ENCODE peak calls at places on chromosomes 12 and 14, in five cellular contexts. C, F, U, Y and K are unnamed samples.

GRCh38 chr12:9588749-9589148 is 19.0 kb downstream of the KLRB1 start:
- DNase-seq in C (no peak), U (no peak), F (no peak), Y (no peak), K (no peak)

GRCh38 chr14:35158491-35158890 is 36.1 kb downstream of the PRORP start:
- DNase-seq in U (no peak), F (no peak), C (no peak), Y (no peak), K (no peak)

GRCh38 chr12:107352347-107353081 is 259.2 kb upstream of the CRY1 start:
- DNase-seq in F (no peak), U (no peak), C (no peak), Y (no peak), K (no peak)

GRCh38 chr14:74380845-74381244 is 32.6 kb downstream of the VRTN start:
- DNase-seq in C (no peak), U (no peak), Y (no peak), F (no peak), K (no peak)

GRCh38 chr12:120961604-120962486 is 16.5 kb upstream of the HNF1A start:
- DNase-seq in C (no peak), F (peak; percentile 31), U (no peak), Y (peak; percentile 26), K (no peak)

GRCh38 chr12:42716521-42716920 is 127.0 kb upstream of the PRICKLE1 start:
- DNase-seq in Y (no peak), U (peak; percentile 61), C (peak; percentile 79), F (no peak), K (no peak)

GRCh38 chr12:46752396-46752795 is 73.4 kb downstream of the SLC38A4 start:
- DNase-seq in C (no peak), U (no peak), F (no peak), Y (no peak), K (no peak)

GRCh38 chr12:585062-586061 is 77.9 kb downstream of the NINJ2 start:
- DNase-seq in U (no peak), C (no peak), Y (no peak), F (no peak), K (no peak)

GRCh38 chr12:65612440-65612839 is 211.8 kb upstream of the HMGA2 start:
- DNase-seq in Y (no peak), C (no peak), F (no peak), U (peak; percentile 33), K (no peak)

GRCh38 chr12:19382111-19382526 is 57.2 kb upstream of the AEBP2 start:
- DNase-seq in C (peak; percentile 82), Y (no peak), F (peak; percentile 16), U (peak; percentile 84), K (no peak)

GRCh38 chr12:124872068-124872719 is 8.5 kb upstream of the SCARB1 start:
- DNase-seq in C (no peak), F (peak; percentile 21), U (no peak), Y (no peak), K (no peak)

GRCh38 chr14:33505295-33505962 is 445.4 kb downstream of the EGLN3 start:
- DNase-seq in U (no peak), Y (no peak), C (no peak), F (no peak), K (no peak)

GRCh38 chr14:24339284-24340151 is at the start of gene RIPK3:
- DNase-seq in C (peak; percentile 42), Y (no peak), F (peak; percentile 60), U (no peak), K (no peak)

GRCh38 chr12:47236109-47236714 is 156.5 kb upstream of the AMIGO2 start:
- DNase-seq in U (peak; percentile 91), Y (no peak), F (no peak), C (peak; percentile 89), K (no peak)

GRCh38 chr14:104689620-104690265 is 325 bp downstream of the INF2 start:
- DNase-seq in F (no peak), Y (no peak), C (peak; percentile 66), U (no peak), K (no peak)

GRCh38 chr14:79493081-79493652 is 718.1 kb downstream of the DIO2 start:
- DNase-seq in F (peak; percentile 66), U (no peak), C (no peak), Y (no peak), K (no peak)

GRCh38 chr12:20369164-20370000 is 1.0 kb downstream of the PDE3A start:
- DNase-seq in Y (peak; percentile 44), F (peak; percentile 77), C (peak; percentile 65), U (peak; percentile 91), K (no peak)

GRCh38 chr12:24118675-24119074 is 169.2 kb upstream of the SOX5 start:
- DNase-seq in Y (no peak), C (no peak), F (no peak), U (peak; percentile 16), K (no peak)

GRCh38 chr12:31250179-31250578 is 75.8 kb downstream of the SINHCAF start:
- DNase-seq in F (no peak), Y (no peak), C (no peak), U (no peak), K (no peak)

GRCh38 chr12:14558377-14559051 is 9.2 kb downstream of the PLBD1 start:
- DNase-seq in C (no peak), F (no peak), U (no peak), Y (no peak), K (no peak)

GRCh38 chr12:49869816-49870500 is 27.1 kb upstream of the BCDIN3D start:
- DNase-seq in C (no peak), U (no peak), F (no peak), Y (no peak), K (peak; percentile 56)

GRCh38 chr12:38588618-38589309 is 272.2 kb downstream of the ALG10B start:
- DNase-seq in U (peak; percentile 12), Y (no peak), C (no peak), F (no peak), K (no peak)

GRCh38 chr12:46480282-46480681 is 107.7 kb upstream of the SLC38A2 start:
- DNase-seq in F (no peak), U (no peak), Y (no peak), C (peak; percentile 26), K (no peak)

GRCh38 chr14:20836668-20837338 is 34.2 kb upstream of the RNASE1 start:
- DNase-seq in Y (no peak), C (peak; percentile 65), U (peak; percentile 70), F (peak; percentile 65), K (no peak)

GRCh38 chr12:55068416-55069010 is 48.7 kb downstream of the NEUROD4 start:
- DNase-seq in C (peak; percentile 70), Y (no peak), F (peak; percentile 92), U (peak; percentile 73), K (no peak)

GRCh38 chr12:26555139-26555538 is 277.9 kb downstream of the ITPR2 start:
- DNase-seq in F (no peak), U (peak; percentile 11), Y (no peak), C (peak; percentile 3), K (no peak)

GRCh38 chr12:59375633-59376032 is 220.2 kb upstream of the SLC16A7 start:
- DNase-seq in C (no peak), F (no peak), U (peak; percentile 5), Y (no peak), K (no peak)

GRCh38 chr12:65779091-65779642 is 45.1 kb upstream of the HMGA2 start:
- DNase-seq in Y (no peak), C (peak; percentile 29), F (peak; percentile 27), U (peak; percentile 71), K (no peak)

GRCh38 chr14:36515105-36515593 is 4.9 kb downstream of the NKX2-1 start:
- DNase-seq in F (no peak), Y (no peak), U (no peak), C (no peak), K (no peak)

GRCh38 chr14:68694516-68695235 is 98.2 kb downstream of the ZFP36L1 start:
- DNase-seq in F (no peak), Y (no peak), C (peak; percentile 63), U (peak; percentile 89), K (no peak)

GRCh38 chr14:73059326-73059725 is 992 bp downstream of the RBM25 start:
- DNase-seq in U (peak; percentile 53), F (no peak), C (peak; percentile 66), Y (no peak), K (no peak)

GRCh38 chr12:24838531-24838950 is 110.4 kb downstream of the BCAT1 start:
- DNase-seq in U (peak; percentile 98), Y (peak; percentile 31), C (peak; percentile 88), F (no peak), K (no peak)

GRCh38 chr12:131641315-131641714 is 69.6 kb upstream of the SFSWAP start:
- DNase-seq in U (no peak), C (no peak), F (no peak), Y (no peak), K (no peak)

GRCh38 chr12:2335109-2335508 is 282.3 kb downstream of the CACNA1C start:
- DNase-seq in C (no peak), U (no peak), Y (no peak), F (no peak), K (no peak)

GRCh38 chr12:94145231-94145979 is 3.0 kb upstream of the PLXNC1 start:
- DNase-seq in C (peak; percentile 70), F (peak; percentile 21), Y (no peak), U (peak; percentile 77), K (no peak)

GRCh38 chr12:64431791-64432190 is 20.1 kb upstream of the TBK1 start:
- DNase-seq in F (no peak), Y (no peak), C (no peak), U (peak; percentile 14), K (no peak)
- H3K36me3 ChIP-seq in F (peaks cover 36% of the 10 kb centered on the region), Y (no peaks in the 10 kb centered on the region), C (peaks cover 96% of the 10 kb centered on the region), U (peaks cover 91% of the 10 kb centered on the region), K (peaks cover 94% of the 10 kb centered on the region)

DNA sequence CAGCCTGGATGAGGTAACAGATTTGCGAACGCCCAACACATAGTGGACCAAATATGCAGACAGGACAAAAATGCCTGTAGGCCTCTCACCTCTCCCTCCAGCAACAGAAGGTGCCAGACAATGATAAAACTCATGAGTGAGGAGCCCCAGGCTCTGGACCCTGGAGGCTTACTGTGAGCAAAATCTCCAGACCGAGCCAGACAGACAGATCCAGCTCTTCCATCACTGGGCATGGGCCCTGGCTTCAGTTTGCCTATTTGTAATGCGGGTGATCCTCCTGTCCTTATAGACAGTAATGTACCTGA is 42.3 kb downstream of the IRF2BPL start:
- DNase-seq in Y (no peak), C (no peak), U (no peak), F (no peak), K (no peak)
- H3K36me3 ChIP-seq in Y (no peaks in the 10 kb centered on the region), C (no peaks in the 10 kb centered on the region), U (no peaks in the 10 kb centered on the region), F (no peaks in the 10 kb centered on the region), K (no peaks in the 10 kb centered on the region)

DNA sequence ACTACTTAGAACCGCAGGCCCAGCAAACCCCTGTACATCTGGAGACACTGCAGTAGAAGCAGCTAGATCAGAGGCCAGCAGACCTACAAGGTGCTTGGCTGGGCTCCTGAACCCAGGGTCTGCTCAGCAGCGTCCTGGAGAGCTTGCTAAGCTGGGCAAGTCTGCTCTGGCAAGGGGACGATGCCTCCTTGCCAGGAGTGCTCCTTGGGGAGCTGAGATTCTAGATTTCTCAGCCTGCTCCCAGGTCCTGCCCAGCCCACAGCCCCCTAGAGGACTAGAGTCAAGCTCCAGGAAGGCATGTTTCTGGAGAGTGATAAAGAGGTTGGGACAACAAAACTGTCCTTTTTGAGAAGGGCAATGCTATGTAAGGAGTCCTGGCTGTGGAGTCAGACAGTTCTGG is 60.3 kb downstream of the HSPB8 start:
- DNase-seq in U (no peak), C (no peak), Y (no peak), F (no peak), K (no peak)
- H3K36me3 ChIP-seq in U (no peaks in the 10 kb centered on the region), C (no peaks in the 10 kb centered on the region), Y (no peaks in the 10 kb centered on the region), F (no peaks in the 10 kb centered on the region), K (no peaks in the 10 kb centered on the region)

DNA sequence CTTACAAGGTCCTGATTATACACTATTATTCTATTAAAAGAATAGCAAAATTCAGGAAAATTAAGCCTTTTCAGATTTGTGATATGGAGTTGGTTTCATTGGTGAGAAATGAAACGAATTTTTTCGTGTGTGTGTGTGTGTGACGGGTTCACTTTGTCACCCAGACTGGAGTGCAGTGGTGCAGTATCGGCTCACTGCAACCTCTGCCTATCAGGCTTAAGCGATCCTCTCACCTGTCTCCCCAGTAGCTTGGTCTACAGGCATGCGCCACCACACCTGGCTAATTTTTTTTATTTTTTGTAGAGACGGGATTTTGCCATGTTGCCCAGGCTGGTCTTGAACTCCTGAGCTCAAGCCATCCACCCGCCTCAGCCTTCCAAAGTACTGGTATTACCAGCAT is 9.7 kb downstream of the PCBP2 start:
- DNase-seq in U (no peak), Y (no peak), C (no peak), F (no peak), K (no peak)
- H3K36me3 ChIP-seq in U (peaks cover 96% of the 10 kb centered on the region), Y (peaks cover 17% of the 10 kb centered on the region), C (peaks cover 97% of the 10 kb centered on the region), F (peaks cover 64% of the 10 kb centered on the region), K (peaks cover 99% of the 10 kb centered on the region)